ENCODE peak calls at places on chromosomes 12 and 14, in nine cellular contexts. V is endodermal cell; W is type B pancreatic cell; R is T-helper 2 cell; Q is CD4-positive, alpha-beta memory T cell; Z is CD4-positive, alpha-beta T cell; Y is naive B cell; B is NB4; H is lung microvascular endothelial cell. U is an unnamed sample.

GRCh38 chr14:33564774-33565630 is 385.9 kb downstream of the EGLN3 start:
- DNase-seq in V (peak), W (no peak), R (no peak), Q (no peak), Z (no peak), Y (no peak), B (peak), H (peak), U (no peak)

GRCh38 chr12:4719821-4720636 is at the start of gene GALNT8:
- DNase-seq in V (peak), W (no peak), R (no peak), Q (no peak), Z (no peak), Y (no peak), B (no peak), H (no peak), U (no peak)

GRCh38 chr12:88520436-88520820 is 59.8 kb downstream of the KITLG start:
- DNase-seq in V (no peak), W (no peak), R (no peak), Q (no peak), Z (no peak), Y (no peak), B (no peak), H (no peak), U (no peak)

GRCh38 chr14:89750909-89751502 is 203.5 kb downstream of the EFCAB11 start:
- DNase-seq in V (no peak), W (no peak), R (no peak), Q (no peak), Z (no peak), Y (no peak), B (no peak), H (no peak), U (no peak)

GRCh38 chr14:90897022-90897421 is 80.8 kb upstream of the TTC7B start:
- DNase-seq in V (no peak), W (no peak), R (no peak), Q (no peak), Z (no peak), Y (no peak), B (no peak), H (no peak), U (no peak)

GRCh38 chr12:54581412-54581811 is 7.0 kb downstream of the PPP1R1A start:
- DNase-seq in V (no peak), W (no peak), R (no peak), Q (no peak), Z (no peak), Y (no peak), B (no peak), H (no peak), U (no peak)

GRCh38 chr14:73269729-73270651 is 32.7 kb downstream of the PAPLN start:
- DNase-seq in V (peak), W (no peak), R (no peak), Q (no peak), Z (no peak), Y (peak), B (no peak), H (peak), U (no peak)

GRCh38 chr14:65003394-65003793 is 16.7 kb downstream of the FNTB start:
- DNase-seq in V (no peak), W (no peak), R (no peak), Q (no peak), Z (no peak), Y (no peak), B (no peak), H (no peak), U (no peak)

GRCh38 chr12:119096429-119097202 is 82.1 kb upstream of the HSPB8 start:
- DNase-seq in V (peak), W (no peak), R (no peak), Q (no peak), Z (no peak), Y (no peak), B (no peak), H (no peak), U (no peak)

GRCh38 chr12:62684586-62685295 is 218.1 kb downstream of the MON2 start:
- DNase-seq in V (no peak), W (no peak), R (no peak), Q (no peak), Z (no peak), Y (no peak), B (no peak), H (no peak), U (no peak)

GRCh38 chr12:67331123-67331522 is 62.0 kb downstream of the CAND1 start:
- DNase-seq in V (no peak), W (no peak), R (no peak), Q (no peak), Z (no peak), Y (no peak), B (no peak), H (no peak), U (no peak)

U was measured in T-helper 17 cell.